ENCODE peak calls at places on chromosomes 13 and 19, in nine cellular contexts. E is lung; C is body of pancreas; F is CD8-positive, alpha-beta memory T cell; G is substantia nigra; Z is psoas muscle; P is AG04450; I is breast epithelium; R is lower lobe of right lung. S is an unnamed sample.
A peak's percentile ranks its signal among the peaks of the same experiment; 100 is the strongest.

GRCh38 chr13:49643003-49643651 is 14.8 kb downstream of the ARL11 start:
- DNase-seq in R (no peak), I (no peak), F (no peak), G (no peak), P (no peak), C (no peak), Z (no peak), E (no peak), S (no peak)

GRCh38 chr19:29667941-29668340 is 2.7 kb downstream of the PLEKHF1 start:
- DNase-seq in I (peak; percentile 38), C (no peak), G (no peak), R (no peak), P (no peak), Z (no peak), F (peak; percentile 76), E (no peak), S (no peak)

GRCh38 chr19:30202060-30202600 is 170.1 kb upstream of the ZNF536 start:
- DNase-seq in I (no peak), G (no peak), P (no peak), R (no peak), F (no peak), E (no peak), C (no peak), Z (no peak), S (no peak)

GRCh38 chr13:94481966-94482365 is 2.5 kb upstream of the DCT start:
- DNase-seq in G (no peak), P (no peak), Z (peak; percentile 59), F (no peak), E (no peak), R (no peak), C (no peak), I (no peak), S (no peak)

GRCh38 chr13:91574756-91575155 is 176.3 kb downstream of the GPC5 start:
- DNase-seq in E (no peak), G (no peak), F (no peak), C (no peak), I (no peak), Z (no peak), R (no peak), P (no peak), S (no peak)

GRCh38 chr13:45456196-45456972 is 8.4 kb upstream of the COG3 start:
- DNase-seq in G (no peak), I (no peak), E (no peak), F (no peak), P (peak; percentile 30), C (no peak), Z (no peak), R (no peak), S (no peak)

GRCh38 chr13:74667656-74668055 is 533.5 kb upstream of the KLF12 start:
- DNase-seq in Z (no peak), C (no peak), E (no peak), R (no peak), G (no peak), P (no peak), F (no peak), I (no peak), S (no peak)

GRCh38 chr19:13164370-13165090 is 14.3 kb downstream of the IER2 start:
- DNase-seq in R (peak; percentile 69), I (peak; percentile 64), F (peak; percentile 57), G (peak; percentile 40), E (peak; percentile 72), Z (peak; percentile 78), C (peak; percentile 52), P (no peak), S (peak; percentile 89)

GRCh38 chr19:57103573-57104277 is 16.1 kb upstream of the USP29 start:
- DNase-seq in P (no peak), Z (peak; percentile 59), C (peak; percentile 60), E (peak; percentile 56), I (no peak), F (peak; percentile 62), G (peak; percentile 45), R (no peak), S (peak; percentile 39)

GRCh38 chr13:50847501-50847900 is 4.0 kb upstream of the DLEU7 start:
- DNase-seq in E (no peak), C (no peak), R (no peak), P (no peak), I (no peak), Z (no peak), F (no peak), G (no peak), S (no peak)

GRCh38 chr19:2636897-2637683 is 65.4 kb downstream of the GNG7 start:
- DNase-seq in G (peak; percentile 53), E (peak; percentile 74), I (no peak), P (no peak), Z (peak; percentile 82), C (peak; percentile 71), F (peak; percentile 74), R (peak; percentile 83), S (peak; percentile 37)

GRCh38 chr13:94710881-94711560 is 1.3 kb downstream of the SOX21 start:
- DNase-seq in P (no peak), E (no peak), C (no peak), F (no peak), R (no peak), Z (no peak), I (no peak), G (no peak), S (no peak)

GRCh38 chr19:15577184-15577771 is 37.7 kb upstream of the CYP4F8 start:
- DNase-seq in R (no peak), I (no peak), F (no peak), P (no peak), E (no peak), Z (no peak), C (no peak), G (no peak), S (no peak)

GRCh38 chr13:113638806-113639205 is 19.2 kb downstream of the ATP4B start:
- DNase-seq in Z (no peak), I (peak; percentile 25), C (no peak), G (no peak), P (no peak), F (no peak), R (no peak), E (no peak), S (no peak)

GRCh38 chr19:3276341-3276799 is 51.9 kb downstream of the CELF5 start:
- DNase-seq in R (peak; percentile 52), Z (no peak), I (no peak), E (peak; percentile 48), P (no peak), F (no peak), C (peak; percentile 52), G (no peak), S (no peak)

GRCh38 chr13:111973186-111974064 is 93.5 kb upstream of the SOX1 start:
- DNase-seq in G (no peak), P (no peak), E (no peak), C (no peak), Z (no peak), I (no peak), F (no peak), R (no peak), S (no peak)

GRCh38 chr13:38624822-38625221 is 62.1 kb upstream of the FREM2 start:
- DNase-seq in C (peak; percentile 21), R (no peak), P (no peak), F (no peak), G (no peak), E (no peak), Z (no peak), I (no peak), S (no peak)

GRCh38 chr13:38618336-38618735 is 68.5 kb upstream of the FREM2 start:
- DNase-seq in P (no peak), I (no peak), R (no peak), Z (no peak), C (no peak), G (no peak), F (no peak), E (no peak), S (no peak)

GRCh38 chr13:38620876-38621275 is 66.0 kb upstream of the FREM2 start:
- DNase-seq in F (no peak), P (no peak), C (no peak), G (no peak), I (no peak), R (no peak), E (no peak), Z (no peak), S (no peak)
- H3K27ac ChIP-seq in F (no peak overlapping the region), P (no peak overlapping the region), C (no peak overlapping the region), G (no peak overlapping the region), I (no peak overlapping the region), R (no peak overlapping the region), E (no peak overlapping the region), Z (no peak overlapping the region), S (no peak overlapping the region)

GRCh38 chr13:60398949-60399589 is 2.0 kb downstream of the TDRD3 start:
- DNase-seq in P (no peak), Z (no peak), C (peak; percentile 53), E (no peak), R (no peak), G (no peak), I (no peak), F (no peak), S (no peak)
- H3K27ac ChIP-seq in P (no peak overlapping the region), Z (peak overlapping the region; percentile 92), C (peak overlapping the region; percentile 20), E (no peak overlapping the region), R (peak overlapping the region; percentile 95), G (no peak overlapping the region), I (peak overlapping the region; percentile 46), F (no peak overlapping the region), S (peak overlapping the region; percentile 99)

GRCh38 chr19:48330012-48330681 is 4.8 kb downstream of the EMP3 start:
- DNase-seq in R (peak; percentile 87), G (peak; percentile 85), I (peak; percentile 91), Z (peak; percentile 82), F (peak; percentile 89), C (peak; percentile 87), E (peak; percentile 79), P (no peak), S (peak; percentile 74)
- H3K27ac ChIP-seq in R (peak overlapping the region; percentile 81), G (peak overlapping the region; percentile 95), I (peak overlapping the region; percentile 98), Z (peak overlapping the region; percentile 85), F (peak overlapping the region; percentile 60), C (peak overlapping the region; percentile 85), E (peak overlapping the region; percentile 70), P (no peak overlapping the region), S (peak overlapping the region; percentile 88)

DNA sequence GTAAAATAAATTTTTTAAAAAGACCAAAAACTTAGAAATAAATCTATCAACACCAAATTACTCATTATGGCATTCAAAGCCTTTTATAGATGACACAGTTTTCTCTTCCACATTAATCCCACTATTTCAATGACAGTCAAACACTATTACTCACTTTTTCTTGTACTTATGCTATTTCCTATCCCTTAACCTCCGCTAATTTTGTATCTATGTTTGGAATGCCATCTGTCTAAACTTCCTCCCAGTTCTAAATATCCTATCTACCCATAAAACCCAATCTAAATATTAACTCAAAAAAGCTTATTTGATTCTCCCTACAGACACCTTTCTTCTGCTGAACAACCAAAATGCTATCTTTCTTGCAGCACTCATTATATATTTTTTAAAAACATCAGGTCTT is 203.4 kb downstream of the ENOX1 start:
- DNase-seq in Z (no peak), F (no peak), R (no peak), I (no peak), P (no peak), C (no peak), E (no peak), G (no peak), S (no peak)
- H3K27ac ChIP-seq in Z (no peak overlapping the region), F (no peak overlapping the region), R (no peak overlapping the region), I (no peak overlapping the region), P (no peak overlapping the region), C (no peak overlapping the region), E (no peak overlapping the region), G (no peak overlapping the region), S (no peak overlapping the region)

S was measured in heart right ventricle.